ENCODE peak calls at places on chromosomes 4 and X, in eight cellular contexts. One of them, this sample, is unnamed.

GRCh38 chr4:52961666-52962412 is 99.7 kb downstream of the RASL11B start:
- DNase-seq in left ventricle myocardium inferior: no peak
- DNase-seq in AG04450: no peak
- DNase-seq in neural progenitor cell: no peak
- DNase-seq in H9: no peak
- DNase-seq in upper lobe of right lung: no peak
- DNase-seq in breast epithelium: no peak
- DNase-seq in body of pancreas: peak; percentile 45
- DNase-seq in this sample: no peak

GRCh38 chrX:48918303-48918643 is 551 bp downstream of the PIM2 start:
- DNase-seq in neural progenitor cell: peak; percentile 6
- DNase-seq in upper lobe of right lung: no peak
- DNase-seq in body of pancreas: no peak
- DNase-seq in H9: no peak
- DNase-seq in AG04450: no peak
- DNase-seq in left ventricle myocardium inferior: no peak
- DNase-seq in breast epithelium: no peak
- DNase-seq in this sample: no peak

GRCh38 chr4:100414016-100414790 is 103.6 kb downstream of the EMCN start:
- DNase-seq in AG04450: no peak
- DNase-seq in H9: no peak
- DNase-seq in breast epithelium: no peak
- DNase-seq in body of pancreas: no peak
- DNase-seq in left ventricle myocardium inferior: no peak
- DNase-seq in neural progenitor cell: no peak
- DNase-seq in upper lobe of right lung: no peak
- DNase-seq in this sample: no peak

GRCh38 chrX:17535229-17535628 is 160.2 kb downstream of the NHS start:
- DNase-seq in neural progenitor cell: peak; percentile 23
- DNase-seq in left ventricle myocardium inferior: no peak
- DNase-seq in body of pancreas: peak; percentile 66
- DNase-seq in breast epithelium: no peak
- DNase-seq in H9: peak; percentile 56
- DNase-seq in AG04450: no peak
- DNase-seq in upper lobe of right lung: no peak
- DNase-seq in this sample: no peak

GRCh38 chrX:65752294-65752693 is 84.8 kb downstream of the MSN start:
- DNase-seq in breast epithelium: no peak
- DNase-seq in left ventricle myocardium inferior: no peak
- DNase-seq in body of pancreas: no peak
- DNase-seq in H9: no peak
- DNase-seq in upper lobe of right lung: no peak
- DNase-seq in AG04450: no peak
- DNase-seq in neural progenitor cell: no peak
- DNase-seq in this sample: no peak

GRCh38 chrX:48761674-48762471 is at the start of gene GLOD5:
- DNase-seq in breast epithelium: peak; percentile 69
- DNase-seq in body of pancreas: peak; percentile 77
- DNase-seq in H9: peak; percentile 85
- DNase-seq in neural progenitor cell: peak; percentile 54
- DNase-seq in left ventricle myocardium inferior: no peak
- DNase-seq in AG04450: no peak
- DNase-seq in upper lobe of right lung: peak; percentile 81
- DNase-seq in this sample: peak; percentile 11

GRCh38 chrX:34875204-34875603 is 67.4 kb upstream of the FAM47B start:
- DNase-seq in upper lobe of right lung: no peak
- DNase-seq in breast epithelium: no peak
- DNase-seq in H9: no peak
- DNase-seq in AG04450: peak; percentile 23
- DNase-seq in neural progenitor cell: no peak
- DNase-seq in body of pancreas: no peak
- DNase-seq in left ventricle myocardium inferior: no peak
- DNase-seq in this sample: no peak

GRCh38 chr4:163331629-163332360 is 601 bp downstream of the NPY1R start:
- DNase-seq in neural progenitor cell: peak; percentile 67
- DNase-seq in breast epithelium: no peak
- DNase-seq in body of pancreas: peak; percentile 32
- DNase-seq in upper lobe of right lung: peak; percentile 66
- DNase-seq in H9: peak; percentile 45
- DNase-seq in AG04450: no peak
- DNase-seq in left ventricle myocardium inferior: peak; percentile 17
- DNase-seq in this sample: peak; percentile 59

GRCh38 chrX:97844943-97845342 is 961.2 kb downstream of the RPA4 start:
- DNase-seq in body of pancreas: no peak
- DNase-seq in neural progenitor cell: no peak
- DNase-seq in upper lobe of right lung: no peak
- DNase-seq in AG04450: no peak
- DNase-seq in left ventricle myocardium inferior: no peak
- DNase-seq in H9: no peak
- DNase-seq in breast epithelium: no peak
- DNase-seq in this sample: no peak

GRCh38 chr4:55554453-55555030 is 7.8 kb upstream of the CLOCK start:
- DNase-seq in H9: no peak
- DNase-seq in AG04450: no peak
- DNase-seq in upper lobe of right lung: no peak
- DNase-seq in neural progenitor cell: no peak
- DNase-seq in breast epithelium: no peak
- DNase-seq in body of pancreas: no peak
- DNase-seq in left ventricle myocardium inferior: no peak
- DNase-seq in this sample: no peak

GRCh38 chr4:127421418-127421817 is 211.3 kb upstream of the INTU start:
- DNase-seq in neural progenitor cell: no peak
- DNase-seq in H9: no peak
- DNase-seq in left ventricle myocardium inferior: no peak
- DNase-seq in breast epithelium: no peak
- DNase-seq in AG04450: no peak
- DNase-seq in upper lobe of right lung: no peak
- DNase-seq in body of pancreas: no peak
- DNase-seq in this sample: no peak

GRCh38 chr4:108906006-108906405 is 143.2 kb upstream of the ETNPPL start:
- DNase-seq in H9: peak; percentile 53
- DNase-seq in upper lobe of right lung: no peak
- DNase-seq in AG04450: no peak
- DNase-seq in left ventricle myocardium inferior: no peak
- DNase-seq in breast epithelium: no peak
- DNase-seq in body of pancreas: no peak
- DNase-seq in neural progenitor cell: peak; percentile 24
- DNase-seq in this sample: no peak

GRCh38 chrX:37813570-37813969 is 33.7 kb downstream of the CYBB start:
- DNase-seq in H9: no peak
- DNase-seq in upper lobe of right lung: no peak
- DNase-seq in neural progenitor cell: no peak
- DNase-seq in left ventricle myocardium inferior: no peak
- DNase-seq in breast epithelium: no peak
- DNase-seq in body of pancreas: no peak
- DNase-seq in AG04450: no peak
- DNase-seq in this sample: no peak

GRCh38 chr4:179123079-179123478 is 1680.8 kb upstream of the AGA start:
- DNase-seq in left ventricle myocardium inferior: no peak
- DNase-seq in AG04450: no peak
- DNase-seq in neural progenitor cell: no peak
- DNase-seq in breast epithelium: no peak
- DNase-seq in upper lobe of right lung: no peak
- DNase-seq in H9: no peak
- DNase-seq in body of pancreas: no peak
- DNase-seq in this sample: no peak

DNA sequence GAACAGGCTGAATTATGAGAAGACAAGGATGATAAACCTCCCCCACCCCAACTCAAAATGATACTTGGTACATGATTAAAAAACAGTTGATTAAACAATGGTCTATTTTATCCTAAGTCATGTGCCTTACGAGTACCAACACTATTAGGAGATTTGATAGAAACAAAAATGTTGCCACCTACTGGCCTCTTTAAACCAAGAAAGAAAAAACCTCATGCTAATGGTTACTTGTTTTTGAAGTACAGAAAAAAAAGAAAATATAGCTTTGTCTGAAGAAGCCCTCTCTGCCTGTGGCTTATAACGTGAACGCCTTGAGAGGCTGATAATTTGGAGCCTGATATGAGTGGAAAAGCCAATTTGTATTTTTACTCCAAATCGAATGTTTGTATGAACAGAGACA is 538.2 kb downstream of the DMD start:
- DNase-seq in left ventricle myocardium inferior: no peak
- DNase-seq in neural progenitor cell: peak; percentile 20
- DNase-seq in body of pancreas: no peak
- DNase-seq in AG04450: no peak
- DNase-seq in breast epithelium: no peak
- DNase-seq in H9: no peak
- DNase-seq in upper lobe of right lung: no peak
- DNase-seq in this sample: no peak
- TF ChIP-seq CTCF in left ventricle myocardium inferior: no peak
- TF ChIP-seq CTCF in neural progenitor cell: peak; percentile 56
- TF ChIP-seq CTCF in body of pancreas: no peak
- TF ChIP-seq CTCF in AG04450: peak; percentile 13
- TF ChIP-seq CTCF in breast epithelium: no peak
- TF ChIP-seq CTCF in H9: peak; percentile 65
- TF ChIP-seq CTCF in upper lobe of right lung: no peak
- TF ChIP-seq CTCF in this sample: peak; percentile 26

GRCh38 chrX:130111220-130111934 is 1.1 kb upstream of the ELF4 start:
- DNase-seq in left ventricle myocardium inferior: no peak
- DNase-seq in AG04450: no peak
- DNase-seq in body of pancreas: no peak
- DNase-seq in neural progenitor cell: no peak
- DNase-seq in upper lobe of right lung: peak; percentile 69
- DNase-seq in H9: no peak
- DNase-seq in breast epithelium: no peak
- DNase-seq in this sample: no peak

GRCh38 chrX:130110379-130111219 is at the start of gene ELF4:
- DNase-seq in breast epithelium: no peak
- DNase-seq in left ventricle myocardium inferior: peak; percentile 49
- DNase-seq in neural progenitor cell: peak; percentile 42
- DNase-seq in H9: no peak
- DNase-seq in body of pancreas: peak; percentile 54
- DNase-seq in upper lobe of right lung: peak; percentile 84
- DNase-seq in AG04450: no peak
- DNase-seq in this sample: no peak

GRCh38 chrX:130109429-130110378 is 593 bp downstream of the ELF4 start:
- DNase-seq in AG04450: no peak
- DNase-seq in upper lobe of right lung: no peak
- DNase-seq in breast epithelium: no peak
- DNase-seq in neural progenitor cell: peak; percentile 30
- DNase-seq in left ventricle myocardium inferior: no peak
- DNase-seq in body of pancreas: peak; percentile 19
- DNase-seq in H9: no peak
- DNase-seq in this sample: peak; percentile 46

GRCh38 chrX:130106071-130106470 is 4.2 kb downstream of the ELF4 start:
- DNase-seq in left ventricle myocardium inferior: peak; percentile 25
- DNase-seq in upper lobe of right lung: no peak
- DNase-seq in breast epithelium: no peak
- DNase-seq in AG04450: no peak
- DNase-seq in neural progenitor cell: peak; percentile 58
- DNase-seq in H9: no peak
- DNase-seq in body of pancreas: no peak
- DNase-seq in this sample: no peak

GRCh38 chrX:130108647-130109428 is 1.5 kb downstream of the ELF4 start:
- DNase-seq in body of pancreas: no peak
- DNase-seq in left ventricle myocardium inferior: peak; percentile 39
- DNase-seq in upper lobe of right lung: peak; percentile 70
- DNase-seq in H9: no peak
- DNase-seq in neural progenitor cell: no peak
- DNase-seq in breast epithelium: no peak
- DNase-seq in AG04450: no peak
- DNase-seq in this sample: no peak
- TF ChIP-seq CTCF in body of pancreas: no peak
- TF ChIP-seq CTCF in left ventricle myocardium inferior: no peak
- TF ChIP-seq CTCF in upper lobe of right lung: no peak
- TF ChIP-seq CTCF in H9: peak; percentile 13
- TF ChIP-seq CTCF in neural progenitor cell: peak; percentile 6
- TF ChIP-seq CTCF in breast epithelium: no peak
- TF ChIP-seq CTCF in AG04450: no peak
- TF ChIP-seq CTCF in this sample: no peak

GRCh38 chr4:7161721-7162214 is 30.6 kb upstream of the SORCS2 start:
- DNase-seq in breast epithelium: peak; percentile 33
- DNase-seq in upper lobe of right lung: peak; percentile 52
- DNase-seq in body of pancreas: peak; percentile 88
- DNase-seq in H9: peak; percentile 19
- DNase-seq in left ventricle myocardium inferior: no peak
- DNase-seq in AG04450: no peak
- DNase-seq in neural progenitor cell: no peak
- DNase-seq in this sample: no peak
- TF ChIP-seq CTCF in breast epithelium: no peak
- TF ChIP-seq CTCF in upper lobe of right lung: no peak
- TF ChIP-seq CTCF in body of pancreas: no peak
- TF ChIP-seq CTCF in H9: no peak
- TF ChIP-seq CTCF in left ventricle myocardium inferior: no peak
- TF ChIP-seq CTCF in AG04450: no peak
- TF ChIP-seq CTCF in neural progenitor cell: no peak
- TF ChIP-seq CTCF in this sample: no peak

GRCh38 chr4:80615099-80615498 is 279.6 kb downstream of the CFAP299 start:
- DNase-seq in AG04450: no peak
- DNase-seq in left ventricle myocardium inferior: no peak
- DNase-seq in breast epithelium: no peak
- DNase-seq in body of pancreas: no peak
- DNase-seq in H9: no peak
- DNase-seq in neural progenitor cell: no peak
- DNase-seq in upper lobe of right lung: no peak
- DNase-seq in this sample: no peak

GRCh38 chr4:80614319-80614718 is 278.8 kb downstream of the CFAP299 start:
- DNase-seq in body of pancreas: no peak
- DNase-seq in upper lobe of right lung: no peak
- DNase-seq in left ventricle myocardium inferior: no peak
- DNase-seq in breast epithelium: no peak
- DNase-seq in H9: peak; percentile 36
- DNase-seq in AG04450: no peak
- DNase-seq in neural progenitor cell: no peak
- DNase-seq in this sample: no peak

DNA sequence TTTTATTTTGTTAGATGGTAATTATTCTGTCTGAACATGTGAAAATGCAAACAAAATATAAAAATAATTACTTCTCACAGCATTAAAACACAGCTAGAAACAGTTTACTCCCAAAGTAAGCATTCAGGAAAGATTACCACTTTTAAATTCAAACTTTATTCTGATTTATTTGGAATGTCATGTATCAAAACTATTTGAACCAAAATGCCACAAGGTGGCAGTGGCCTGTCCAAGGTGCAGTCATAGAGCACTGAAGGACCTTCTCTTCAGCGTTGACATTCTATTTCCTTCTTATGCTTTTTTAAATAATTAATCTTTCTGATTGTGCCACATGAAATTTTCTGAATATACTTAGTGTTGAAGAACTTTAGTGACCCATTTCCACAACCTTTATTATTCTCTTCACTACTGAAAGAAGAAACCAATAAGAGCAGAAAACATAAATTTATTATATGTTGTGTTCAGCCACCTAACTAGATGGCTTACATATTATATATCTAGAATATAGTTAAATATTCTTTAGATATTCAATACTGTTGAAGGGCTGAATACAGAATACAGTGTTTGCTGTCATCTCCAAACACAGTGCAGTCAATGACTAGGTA is 283.6 kb downstream of the CFAP299 start:
- DNase-seq in neural progenitor cell: peak; percentile 36
- DNase-seq in breast epithelium: no peak
- DNase-seq in AG04450: no peak
- DNase-seq in H9: no peak
- DNase-seq in upper lobe of right lung: no peak
- DNase-seq in left ventricle myocardium inferior: no peak
- DNase-seq in body of pancreas: peak; percentile 6
- DNase-seq in this sample: no peak
- TF ChIP-seq CTCF in neural progenitor cell: peak; percentile 59
- TF ChIP-seq CTCF in breast epithelium: no peak
- TF ChIP-seq CTCF in AG04450: no peak
- TF ChIP-seq CTCF in H9: peak; percentile 70
- TF ChIP-seq CTCF in upper lobe of right lung: no peak
- TF ChIP-seq CTCF in left ventricle myocardium inferior: no peak
- TF ChIP-seq CTCF in body of pancreas: no peak
- TF ChIP-seq CTCF in this sample: no peak

GRCh38 chrX:107324493-107325310 is 118.3 kb downstream of the DNAAF6 start:
- DNase-seq in left ventricle myocardium inferior: no peak
- DNase-seq in neural progenitor cell: peak; percentile 89
- DNase-seq in H9: peak; percentile 95
- DNase-seq in breast epithelium: no peak
- DNase-seq in AG04450: no peak
- DNase-seq in body of pancreas: peak; percentile 28
- DNase-seq in upper lobe of right lung: peak; percentile 63
- DNase-seq in this sample: peak; percentile 90
- TF ChIP-seq CTCF in left ventricle myocardium inferior: peak; percentile 14
- TF ChIP-seq CTCF in neural progenitor cell: peak; percentile 42
- TF ChIP-seq CTCF in H9: peak; percentile 53
- TF ChIP-seq CTCF in breast epithelium: no peak
- TF ChIP-seq CTCF in AG04450: no peak
- TF ChIP-seq CTCF in body of pancreas: no peak
- TF ChIP-seq CTCF in upper lobe of right lung: no peak
- TF ChIP-seq CTCF in this sample: no peak

This sample was measured in nephron progenitor cell.